ENCODE peak calls at places on chromosomes 13 and 19, in four cellular contexts. M is heart left ventricle, R is WTC11, B is endothelial cell. O is an unnamed sample.
A peak's percentile ranks its signal among the peaks of the same experiment; 100 is the strongest.

GRCh38 chr19:18379803-18380747 is 5.9 kb upstream of the GDF15 start:
- DNase-seq in B (no peak), R (peak; percentile 27), M (peak; percentile 87), O (peak; percentile 23)

GRCh38 chr19:3041302-3041701 is 12.2 kb upstream of the TLE2 start:
- DNase-seq in R (no peak), B (no peak), M (no peak), O (no peak)

GRCh38 chr13:75181906-75182305 is 300.1 kb downstream of the TBC1D4 start:
- DNase-seq in B (no peak), M (no peak), R (no peak), O (no peak)

GRCh38 chr19:6092329-6093286 is 17.7 kb downstream of the RFX2 start:
- DNase-seq in M (peak; percentile 79), B (peak; percentile 25), R (peak; percentile 68), O (peak; percentile 59)

GRCh38 chr19:41936416-41936850 is 8.2 kb upstream of the ERFL start:
- DNase-seq in B (no peak), R (no peak), M (no peak), O (no peak)

GRCh38 chr19:10290439-10290875 is 705 bp downstream of the ICAM5 start:
- DNase-seq in B (no peak), M (no peak), R (peak; percentile 59), O (no peak)

GRCh38 chr13:40457844-40458243 is 208.6 kb downstream of the FOXO1 start:
- DNase-seq in M (no peak), R (no peak), B (no peak), O (no peak)

GRCh38 chr13:91119643-91120042 is 227.8 kb upstream of the MIR17HG start:
- DNase-seq in B (no peak), R (no peak), M (no peak), O (no peak)

GRCh38 chr13:77507931-77508776 is 27.4 kb upstream of the SCEL start:
- DNase-seq in M (no peak), B (no peak), R (no peak), O (no peak)

GRCh38 chr13:33676700-33677048 is 141.3 kb upstream of the RFC3 start:
- DNase-seq in M (peak; percentile 60), R (no peak), B (no peak), O (no peak)

GRCh38 chr19:39915848-39916215 is 18.6 kb downstream of the FCGBP start:
- DNase-seq in B (no peak), R (no peak), M (no peak), O (no peak)

GRCh38 chr19:44002566-44003460 is at the start of gene ZNF230:
- DNase-seq in M (peak; percentile 93), B (peak; percentile 81), R (peak; percentile 83), O (peak; percentile 74)

GRCh38 chr19:44005968-44006367 is 3.2 kb downstream of the ZNF230 start:
- DNase-seq in M (no peak), R (no peak), B (no peak), O (no peak)

GRCh38 chr19:44007473-44007872 is 4.7 kb downstream of the ZNF230 start:
- DNase-seq in B (no peak), M (no peak), R (no peak), O (no peak)

GRCh38 chr19:44002212-44002565 is 568 bp upstream of the ZNF230 start:
- DNase-seq in R (no peak), B (no peak), M (no peak), O (no peak)

DNA sequence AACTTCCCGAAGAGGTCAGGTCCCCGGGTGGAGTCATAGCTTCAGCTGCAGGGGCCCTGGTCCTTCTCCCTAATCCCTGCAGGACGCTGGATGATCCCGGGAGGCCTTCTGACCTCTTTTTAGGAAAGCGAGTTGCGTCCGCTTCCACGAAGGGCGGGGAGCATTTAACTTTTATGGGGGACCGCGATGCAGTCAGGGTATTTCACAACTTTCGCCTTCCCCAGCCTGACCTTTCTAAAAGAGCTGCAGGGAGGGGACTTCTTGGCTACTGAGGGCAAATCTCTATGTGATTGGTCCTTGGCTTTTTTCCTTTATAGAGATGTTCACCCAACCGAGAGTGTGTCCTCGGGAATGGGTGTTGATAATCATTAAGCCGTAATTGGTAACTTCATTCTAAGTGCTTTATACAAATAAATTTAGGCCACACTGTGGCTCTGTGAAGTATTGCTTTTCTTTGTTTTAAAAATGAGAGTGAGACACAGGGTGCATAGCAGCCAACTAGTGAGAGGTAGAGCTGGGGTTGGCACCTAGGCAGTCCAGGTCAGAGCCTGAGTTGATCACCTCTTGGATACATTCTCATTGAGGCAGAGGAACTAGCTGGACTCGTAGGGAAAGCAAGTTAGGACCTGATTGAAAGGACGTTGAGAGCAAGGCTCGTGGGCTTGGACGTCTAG is 841 bp downstream of the ZNF230 start:
- DNase-seq in B (no peak), M (no peak), R (no peak), O (no peak)
- TF ChIP-seq CTCF in B (no peak), M (no peak), R (no peak), O (no peak)

DNA sequence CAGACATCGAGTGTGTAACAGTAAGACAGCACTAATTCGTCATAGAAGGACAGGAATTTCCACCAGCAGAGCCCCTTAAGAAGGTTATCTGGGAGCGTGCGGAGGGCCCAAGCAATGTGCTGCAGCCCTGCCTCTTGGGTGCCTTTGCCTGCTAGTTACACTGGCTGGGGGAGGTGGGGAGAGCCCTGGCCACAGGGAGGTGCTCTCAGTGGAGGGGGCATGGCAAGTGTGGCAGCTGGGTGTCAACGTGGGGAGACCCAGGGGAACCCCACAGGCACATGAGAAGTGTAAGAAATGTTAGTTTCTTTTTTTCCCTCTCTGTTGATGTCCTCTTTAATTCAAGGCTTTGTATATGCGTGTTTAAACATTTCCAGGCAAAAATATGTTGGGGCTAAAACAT is 50.9 kb upstream of the TMTC4 start:
- DNase-seq in M (no peak), B (no peak), R (no peak), O (no peak)
- TF ChIP-seq CTCF in M (no peak), B (no peak), R (no peak), O (no peak)

DNA sequence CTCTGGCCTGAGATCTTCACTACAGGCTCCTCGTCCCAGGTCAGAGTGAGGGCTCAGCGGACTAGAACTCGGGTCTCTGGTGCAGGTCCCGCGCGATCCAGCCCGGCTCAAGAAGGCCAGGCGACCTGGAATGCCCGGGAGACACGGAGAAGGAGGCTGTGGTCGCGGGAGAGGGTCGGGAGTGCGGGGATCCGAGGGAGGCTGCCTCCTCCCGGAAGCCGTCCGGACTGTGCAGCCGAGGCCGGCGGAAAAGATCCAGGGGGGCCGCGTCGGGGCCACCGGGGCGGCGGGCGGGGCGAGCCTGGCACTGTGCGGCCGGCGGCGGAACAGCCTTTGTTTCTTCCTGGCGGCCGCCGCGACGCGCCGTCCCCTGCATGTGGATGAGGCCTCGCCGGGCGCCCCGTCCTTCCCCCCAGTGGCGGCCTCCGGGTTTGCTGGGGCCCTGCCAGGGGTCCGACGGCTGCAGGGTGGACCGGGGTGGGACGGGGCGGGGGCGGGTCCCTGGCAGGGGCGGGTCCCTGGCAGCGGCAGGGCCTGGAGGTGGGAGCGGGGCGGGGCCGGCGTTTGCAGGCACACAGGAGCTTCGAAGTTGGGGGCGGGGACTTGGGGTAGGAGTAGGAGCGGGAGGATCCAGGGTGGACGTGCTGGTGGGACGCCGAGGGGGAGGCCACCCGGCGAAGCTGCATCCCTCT is 1.0 kb upstream of the SLC7A10 start:
- DNase-seq in R (peak; percentile 78), B (peak; percentile 38), M (no peak), O (peak; percentile 37)
- TF ChIP-seq CTCF in R (no peak), B (no peak), M (no peak), O (no peak)

GRCh38 chr19:48826606-48827020 is 9.7 kb downstream of the HSD17B14 start:
- DNase-seq in M (no peak), B (peak; percentile 46), R (peak; percentile 75), O (no peak)
- TF ChIP-seq CTCF in M (no peak), B (peak; percentile 45), R (peak; percentile 43), O (no peak)

O was measured in progenitor cell of endocrine pancreas.